ENCODE peak calls at places on chromosomes 12 and 14, in nine cellular contexts. H is GM23338, W is astrocyte of the spinal cord, J is progenitor cell of endocrine pancreas, F is Panc1, K is suprapubic skin, Y is neural progenitor cell, A is stomach, R is GM12865. D is an unnamed sample.
A peak's percentile ranks its signal among the peaks of the same experiment; 100 is the strongest.

GRCh38 chr12:38386238-38386985 is 69.8 kb downstream of the ALG10B start:
- DNase-seq in R (peak; percentile 1), F (no peak), Y (no peak), A (no peak), H (no peak), K (no peak), J (no peak), W (no peak), D (no peak)

GRCh38 chr12:45214739-45215418 is 1.0 kb upstream of the ANO6 start:
- DNase-seq in A (no peak), J (no peak), F (no peak), W (peak; percentile 54), R (peak; percentile 43), Y (no peak), K (no peak), H (no peak), D (no peak)

GRCh38 chr12:106249411-106250135 is 1.8 kb upstream of the CKAP4 start:
- DNase-seq in F (no peak), A (no peak), W (no peak), J (no peak), R (peak; percentile 89), H (no peak), K (peak; percentile 34), Y (no peak), D (peak; percentile 85)

GRCh38 chr12:41223600-41223999 is 35.5 kb downstream of the PDZRN4 start:
- DNase-seq in W (no peak), A (no peak), F (no peak), H (no peak), J (no peak), Y (no peak), R (no peak), K (no peak), D (no peak)

GRCh38 chr12:55934773-55935172 is 3.8 kb downstream of the DGKA start:
- DNase-seq in F (no peak), K (no peak), Y (no peak), J (no peak), A (no peak), H (no peak), R (no peak), W (no peak), D (no peak)

GRCh38 chr14:70821916-70822705 is 12.8 kb upstream of the MAP3K9 start:
- DNase-seq in K (no peak), A (peak; percentile 56), F (no peak), R (peak; percentile 52), Y (peak; percentile 84), W (peak; percentile 35), H (peak; percentile 77), J (peak; percentile 28), D (no peak)

GRCh38 chr14:75643985-75644384 is 16.7 kb downstream of the ERG28 start:
- DNase-seq in F (no peak), J (no peak), K (no peak), Y (no peak), W (no peak), H (no peak), A (no peak), R (no peak), D (no peak)

GRCh38 chr14:100246809-100247428 is 8.0 kb downstream of the YY1 start:
- DNase-seq in W (peak; percentile 38), A (no peak), F (no peak), H (peak; percentile 92), K (no peak), Y (peak; percentile 69), J (no peak), R (peak; percentile 42), D (no peak)

GRCh38 chr12:63811334-63811733 is 31.6 kb downstream of the RXYLT1 start:
- DNase-seq in H (no peak), Y (no peak), K (no peak), W (no peak), F (no peak), A (no peak), R (no peak), J (no peak), D (no peak)

GRCh38 chr12:42407306-42407705 is 81.3 kb downstream of the PPHLN1 start:
- DNase-seq in W (no peak), J (no peak), H (no peak), F (no peak), K (no peak), R (no peak), A (no peak), Y (no peak), D (no peak)

GRCh38 chr12:96121271-96121711 is 72.9 kb upstream of the ELK3 start:
- DNase-seq in W (no peak), R (peak; percentile 67), A (no peak), K (no peak), F (no peak), J (no peak), H (no peak), Y (no peak), D (no peak)

GRCh38 chr12:38921025-38921677 is 15.8 kb upstream of the CPNE8 start:
- DNase-seq in Y (peak; percentile 72), F (peak; percentile 54), A (peak; percentile 50), J (peak; percentile 16), H (peak; percentile 77), K (no peak), W (peak; percentile 77), R (peak; percentile 75), D (no peak)

GRCh38 chr12:88266851-88267360 is 124.8 kb downstream of the TMTC3 start:
- DNase-seq in A (no peak), Y (no peak), R (no peak), F (no peak), K (no peak), J (no peak), H (no peak), W (no peak), D (no peak)

GRCh38 chr12:120453060-120453761 is 7.0 kb downstream of the GATC start:
- DNase-seq in R (no peak), F (no peak), J (no peak), H (no peak), Y (no peak), K (no peak), W (no peak), A (no peak), D (no peak)

GRCh38 chr12:98799822-98800221 is 154.7 kb downstream of the APAF1 start:
- DNase-seq in K (no peak), H (peak; percentile 32), W (no peak), A (no peak), J (no peak), R (no peak), Y (no peak), F (no peak), D (no peak)

GRCh38 chr12:98796745-98797144 is 151.7 kb downstream of the APAF1 start:
- DNase-seq in K (no peak), J (no peak), W (no peak), A (no peak), Y (no peak), H (no peak), R (no peak), F (no peak), D (no peak)

GRCh38 chr12:98797200-98797599 is 152.1 kb downstream of the APAF1 start:
- DNase-seq in W (no peak), K (no peak), J (no peak), R (no peak), F (no peak), H (no peak), Y (no peak), A (no peak), D (no peak)

GRCh38 chr12:98803468-98804209 is 158.5 kb downstream of the APAF1 start:
- DNase-seq in F (no peak), H (no peak), J (no peak), Y (no peak), R (no peak), A (no peak), W (no peak), K (no peak), D (no peak)

DNA sequence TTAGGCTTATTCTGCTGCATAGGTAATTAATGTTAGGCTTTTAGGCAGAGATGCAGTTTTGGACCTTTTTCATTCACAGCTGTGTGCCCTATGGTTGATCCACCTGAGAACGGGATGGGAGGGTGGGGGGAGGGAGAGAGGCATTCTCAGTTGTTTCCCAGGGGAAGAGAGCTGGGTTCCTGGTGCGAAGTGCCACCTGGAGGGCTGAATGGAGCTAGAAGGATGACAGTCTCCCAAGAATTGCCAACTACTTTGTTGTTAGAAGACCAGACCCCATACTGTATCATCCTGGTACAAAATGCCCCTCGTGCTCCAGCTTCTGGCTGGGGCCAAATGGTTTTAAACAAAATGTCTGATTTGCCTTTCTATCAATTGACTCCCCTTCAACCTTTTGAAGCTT is 154.3 kb downstream of the APAF1 start:
- DNase-seq in W (no peak), K (no peak), J (no peak), A (no peak), R (no peak), Y (no peak), F (no peak), H (peak; percentile 56), D (no peak)
- TF ChIP-seq CTCF in W (no peak), K (no peak), J (no peak), A (no peak), R (no peak), Y (no peak), F (no peak), H (no peak), D (no peak)

DNA sequence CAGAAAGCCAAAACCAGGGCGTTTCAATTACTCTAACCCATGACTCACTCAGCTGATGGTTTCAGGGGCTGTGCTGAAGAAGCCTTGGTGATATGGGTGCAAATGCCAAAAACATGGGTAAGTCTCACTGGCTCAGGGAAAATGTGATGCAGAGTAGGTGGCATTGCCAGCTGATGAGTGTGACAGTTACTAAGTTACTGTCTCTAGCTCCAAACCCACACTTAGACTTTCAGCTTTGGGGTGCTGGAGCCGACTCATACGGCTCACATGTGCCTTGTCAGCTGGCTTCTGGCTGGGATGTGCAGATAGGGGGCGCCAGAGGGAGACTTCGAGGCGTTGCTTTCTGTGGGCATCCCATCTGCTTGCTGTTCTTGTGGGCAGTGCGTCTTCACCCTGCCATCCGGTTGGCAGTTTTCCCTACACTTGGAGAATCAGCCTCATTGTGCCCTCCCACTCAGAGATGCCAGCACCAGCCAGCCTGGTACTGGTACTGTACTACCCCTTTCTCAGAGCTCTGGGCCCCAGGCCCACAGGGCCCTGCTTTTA is 11.1 kb upstream of the KRT7 start:
- DNase-seq in H (peak; percentile 96), R (peak; percentile 56), Y (peak; percentile 87), W (no peak), K (no peak), A (peak; percentile 55), F (no peak), J (peak; percentile 42), D (no peak)
- TF ChIP-seq CTCF in H (peak; percentile 81), R (peak; percentile 61), Y (peak; percentile 85), W (peak; percentile 63), K (peak; percentile 63), A (no peak), F (peak; percentile 77), J (peak; percentile 67), D (no peak)

GRCh38 chr14:94051115-94051514 is 25.0 kb downstream of the OTUB2 start:
- DNase-seq in K (peak; percentile 28), A (peak; percentile 45), H (peak; percentile 56), J (no peak), W (peak; percentile 68), R (no peak), Y (peak; percentile 57), F (no peak), D (peak; percentile 64)
- TF ChIP-seq CTCF in K (no peak), A (no peak), H (peak; percentile 41), J (peak; percentile 56), W (peak; percentile 71), R (no peak), Y (peak; percentile 53), F (no peak), D (no peak)

GRCh38 chr12:4069046-4070010 is 196.1 kb upstream of the PARP11 start:
- DNase-seq in Y (no peak), H (no peak), J (no peak), W (no peak), K (no peak), F (no peak), A (no peak), R (peak; percentile 41), D (no peak)
- TF ChIP-seq CTCF in Y (no peak), H (no peak), J (no peak), W (no peak), K (no peak), F (no peak), A (no peak), R (no peak), D (no peak)

D was measured in vagina.